ENCODE peak calls at places on chromosomes 6 and 20, in ten cellular contexts. One of them, this sample, is unnamed.

GRCh38 chr20:39674842-39675241 is 712.7 kb downstream of the DHX35 start:
- DNase-seq in ELR: no peak
- DNase-seq in cortex of kidney: no peak
- DNase-seq in NCI-H510A treated with DMSO at 0.1 percent for 48 hours: no peak
- DNase-seq in EL: no peak
- DNase-seq in pancreas: no peak
- DNase-seq in A172: no peak
- DNase-seq in activated CD8-positive, alpha-beta T cell treated with anti-CD3 and anti-CD28 coated beads for 36 hours: no peak
- DNase-seq in colonic mucosa: no peak
- DNase-seq in right lobe of liver: no peak
- DNase-seq in this sample: no peak

GRCh38 chr20:50992733-50993457 is 30.0 kb downstream of the KCNG1 start:
- DNase-seq in ELR: peak; percentile 86
- DNase-seq in colonic mucosa: peak; percentile 74
- DNase-seq in activated CD8-positive, alpha-beta T cell treated with anti-CD3 and anti-CD28 coated beads for 36 hours: peak; percentile 74
- DNase-seq in cortex of kidney: no peak
- DNase-seq in A172: peak; percentile 85
- DNase-seq in pancreas: no peak
- DNase-seq in right lobe of liver: no peak
- DNase-seq in NCI-H510A treated with DMSO at 0.1 percent for 48 hours: no peak
- DNase-seq in EL: peak; percentile 70
- DNase-seq in this sample: peak; percentile 64

GRCh38 chr20:25389858-25390537 is 637 bp downstream of the ABHD12 start:
- DNase-seq in colonic mucosa: peak; percentile 40
- DNase-seq in right lobe of liver: peak; percentile 61
- DNase-seq in ELR: peak; percentile 39
- DNase-seq in pancreas: peak; percentile 86
- DNase-seq in cortex of kidney: no peak
- DNase-seq in NCI-H510A treated with DMSO at 0.1 percent for 48 hours: peak; percentile 79
- DNase-seq in EL: peak; percentile 32
- DNase-seq in activated CD8-positive, alpha-beta T cell treated with anti-CD3 and anti-CD28 coated beads for 36 hours: peak; percentile 46
- DNase-seq in A172: no peak
- DNase-seq in this sample: peak; percentile 30

GRCh38 chr6:108789475-108789874 is 58.7 kb upstream of the ARMC2 start:
- DNase-seq in EL: no peak
- DNase-seq in right lobe of liver: no peak
- DNase-seq in cortex of kidney: no peak
- DNase-seq in colonic mucosa: no peak
- DNase-seq in activated CD8-positive, alpha-beta T cell treated with anti-CD3 and anti-CD28 coated beads for 36 hours: no peak
- DNase-seq in ELR: no peak
- DNase-seq in NCI-H510A treated with DMSO at 0.1 percent for 48 hours: no peak
- DNase-seq in A172: no peak
- DNase-seq in pancreas: no peak
- DNase-seq in this sample: no peak

GRCh38 chr6:163253556-163254213 is 160.8 kb upstream of the QKI start:
- DNase-seq in right lobe of liver: no peak
- DNase-seq in colonic mucosa: no peak
- DNase-seq in EL: no peak
- DNase-seq in activated CD8-positive, alpha-beta T cell treated with anti-CD3 and anti-CD28 coated beads for 36 hours: no peak
- DNase-seq in A172: no peak
- DNase-seq in cortex of kidney: no peak
- DNase-seq in ELR: no peak
- DNase-seq in pancreas: no peak
- DNase-seq in NCI-H510A treated with DMSO at 0.1 percent for 48 hours: no peak
- DNase-seq in this sample: no peak

GRCh38 chr6:167574431-167575097 is 249.7 kb downstream of the TTLL2 start:
- DNase-seq in cortex of kidney: no peak
- DNase-seq in right lobe of liver: no peak
- DNase-seq in ELR: no peak
- DNase-seq in A172: no peak
- DNase-seq in EL: no peak
- DNase-seq in pancreas: no peak
- DNase-seq in activated CD8-positive, alpha-beta T cell treated with anti-CD3 and anti-CD28 coated beads for 36 hours: no peak
- DNase-seq in NCI-H510A treated with DMSO at 0.1 percent for 48 hours: no peak
- DNase-seq in colonic mucosa: peak; percentile 13
- DNase-seq in this sample: no peak

GRCh38 chr20:41161886-41162285 is 24.5 kb downstream of the PLCG1 start:
- DNase-seq in EL: no peak
- DNase-seq in right lobe of liver: no peak
- DNase-seq in A172: no peak
- DNase-seq in NCI-H510A treated with DMSO at 0.1 percent for 48 hours: no peak
- DNase-seq in colonic mucosa: no peak
- DNase-seq in ELR: no peak
- DNase-seq in cortex of kidney: no peak
- DNase-seq in pancreas: no peak
- DNase-seq in activated CD8-positive, alpha-beta T cell treated with anti-CD3 and anti-CD28 coated beads for 36 hours: no peak
- DNase-seq in this sample: no peak

GRCh38 chr6:33177552-33178446 is 14.5 kb downstream of the COL11A2 start:
- DNase-seq in cortex of kidney: no peak
- DNase-seq in pancreas: no peak
- DNase-seq in A172: no peak
- DNase-seq in ELR: no peak
- DNase-seq in colonic mucosa: no peak
- DNase-seq in NCI-H510A treated with DMSO at 0.1 percent for 48 hours: no peak
- DNase-seq in activated CD8-positive, alpha-beta T cell treated with anti-CD3 and anti-CD28 coated beads for 36 hours: no peak
- DNase-seq in right lobe of liver: no peak
- DNase-seq in EL: no peak
- DNase-seq in this sample: no peak

GRCh38 chr20:33441142-33441955 is 2.2 kb downstream of the SNTA1 start:
- DNase-seq in right lobe of liver: no peak
- DNase-seq in NCI-H510A treated with DMSO at 0.1 percent for 48 hours: no peak
- DNase-seq in A172: no peak
- DNase-seq in colonic mucosa: no peak
- DNase-seq in pancreas: no peak
- DNase-seq in cortex of kidney: no peak
- DNase-seq in ELR: no peak
- DNase-seq in EL: no peak
- DNase-seq in activated CD8-positive, alpha-beta T cell treated with anti-CD3 and anti-CD28 coated beads for 36 hours: no peak
- DNase-seq in this sample: no peak